ENCODE peak calls at places on chromosome 6, in eight cellular contexts. S is astrocyte of the spinal cord, J is fibroblast of the aortic adventitia, V is left ventricle myocardium inferior, T is heart right ventricle, K is mucosa of descending colon, M is GM12865, G is adrenal gland. L is an unnamed sample.

GRCh38 chr6:131678401-131678800 is 22.8 kb downstream of the OR2A4 start:
- DNase-seq in S (no peak), J (no peak), V (no peak), T (no peak), K (no peak), M (no peak), G (no peak), L (no peak)

GRCh38 chr6:81331526-81331925 is 421.0 kb downstream of the TENT5A start:
- DNase-seq in S (peak; percentile 28), J (peak; percentile 44), V (no peak), T (no peak), K (no peak), M (no peak), G (no peak), L (no peak)

GRCh38 chr6:169362501-169363121 is 109.0 kb upstream of the THBS2 start:
- DNase-seq in S (no peak), J (no peak), V (no peak), T (no peak), K (no peak), M (no peak), G (no peak), L (no peak)

GRCh38 chr6:108102965-108103364 is 28.4 kb upstream of the OSTM1 start:
- DNase-seq in S (no peak), J (no peak), V (no peak), T (no peak), K (no peak), M (no peak), G (no peak), L (no peak)

GRCh38 chr6:114167583-114168576 is 174.9 kb downstream of the HS3ST5 start:
- DNase-seq in S (no peak), J (no peak), V (no peak), T (no peak), K (no peak), M (no peak), G (no peak), L (no peak)

GRCh38 chr6:108163267-108163643 is 2.6 kb upstream of the NR2E1 start:
- DNase-seq in S (no peak), J (no peak), V (no peak), T (no peak), K (no peak), M (no peak), G (no peak), L (peak; percentile 52)

GRCh38 chr6:46849361-46849690 is 56.1 kb downstream of the MEP1A start:
- DNase-seq in S (peak; percentile 23), J (no peak), V (no peak), T (no peak), K (no peak), M (no peak), G (no peak), L (no peak)

GRCh38 chr6:19354181-19354580 is 483.0 kb upstream of the ID4 start:
- DNase-seq in S (no peak), J (no peak), V (no peak), T (no peak), K (no peak), M (no peak), G (no peak), L (no peak)

GRCh38 chr6:129890701-129891100 is 29.6 kb upstream of the TMEM244 start:
- DNase-seq in S (no peak), J (peak; percentile 9), V (no peak), T (no peak), K (no peak), M (no peak), G (no peak), L (no peak)

GRCh38 chr6:125310994-125311649 is 9.4 kb upstream of the HDDC2 start:
- DNase-seq in S (peak; percentile 73), J (peak; percentile 84), V (no peak), T (no peak), K (no peak), M (peak; percentile 60), G (peak; percentile 61), L (no peak)

GRCh38 chr6:137896647-137897046 is 29.6 kb downstream of the TNFAIP3 start:
- DNase-seq in S (no peak), J (no peak), V (no peak), T (no peak), K (no peak), M (no peak), G (no peak), L (no peak)

GRCh38 chr6:156167289-156168076 is 609.7 kb upstream of the ARID1B start:
- DNase-seq in S (peak; percentile 22), J (peak; percentile 59), V (no peak), T (peak; percentile 15), K (no peak), M (no peak), G (peak; percentile 55), L (no peak)

GRCh38 chr6:170178561-170179477 is 112.1 kb downstream of the DLL1 start:
- DNase-seq in S (peak; percentile 22), J (peak; percentile 69), V (peak; percentile 14), T (no peak), K (peak; percentile 60), M (no peak), G (peak; percentile 48), L (peak; percentile 65)

GRCh38 chr6:47044418-47044817 is 2.3 kb upstream of the ADGRF1 start:
- DNase-seq in S (peak; percentile 48), J (no peak), V (no peak), T (no peak), K (no peak), M (peak; percentile 4), G (no peak), L (peak; percentile 65)

GRCh38 chr6:151024597-151024996 is 159.1 kb downstream of the MTHFD1L start:
- DNase-seq in S (no peak), J (no peak), V (no peak), T (no peak), K (no peak), M (no peak), G (no peak), L (no peak)

GRCh38 chr6:1044040-1044836 is 267.7 kb upstream of the FOXQ1 start:
- DNase-seq in S (no peak), J (no peak), V (no peak), T (no peak), K (no peak), M (no peak), G (no peak), L (no peak)

GRCh38 chr6:169561665-169562064 is 140.2 kb downstream of the WDR27 start:
- DNase-seq in S (no peak), J (no peak), V (no peak), T (no peak), K (no peak), M (no peak), G (no peak), L (no peak)

GRCh38 chr6:158069800-158070195 is 88.1 kb downstream of the SYNJ2 start:
- DNase-seq in S (peak; percentile 67), J (peak; percentile 74), V (no peak), T (no peak), K (no peak), M (no peak), G (no peak), L (peak; percentile 36)

GRCh38 chr6:158068893-158069799 is 87.5 kb downstream of the SYNJ2 start:
- DNase-seq in S (peak; percentile 87), J (peak; percentile 67), V (no peak), T (no peak), K (peak; percentile 86), M (no peak), G (no peak), L (peak; percentile 41)

GRCh38 chr6:158068156-158068892 is 86.7 kb downstream of the SYNJ2 start:
- DNase-seq in S (no peak), J (no peak), V (no peak), T (no peak), K (no peak), M (no peak), G (no peak), L (no peak)

GRCh38 chr6:158066161-158066781 is 84.6 kb downstream of the SYNJ2 start:
- DNase-seq in S (no peak), J (no peak), V (no peak), T (no peak), K (no peak), M (no peak), G (no peak), L (no peak)

DNA sequence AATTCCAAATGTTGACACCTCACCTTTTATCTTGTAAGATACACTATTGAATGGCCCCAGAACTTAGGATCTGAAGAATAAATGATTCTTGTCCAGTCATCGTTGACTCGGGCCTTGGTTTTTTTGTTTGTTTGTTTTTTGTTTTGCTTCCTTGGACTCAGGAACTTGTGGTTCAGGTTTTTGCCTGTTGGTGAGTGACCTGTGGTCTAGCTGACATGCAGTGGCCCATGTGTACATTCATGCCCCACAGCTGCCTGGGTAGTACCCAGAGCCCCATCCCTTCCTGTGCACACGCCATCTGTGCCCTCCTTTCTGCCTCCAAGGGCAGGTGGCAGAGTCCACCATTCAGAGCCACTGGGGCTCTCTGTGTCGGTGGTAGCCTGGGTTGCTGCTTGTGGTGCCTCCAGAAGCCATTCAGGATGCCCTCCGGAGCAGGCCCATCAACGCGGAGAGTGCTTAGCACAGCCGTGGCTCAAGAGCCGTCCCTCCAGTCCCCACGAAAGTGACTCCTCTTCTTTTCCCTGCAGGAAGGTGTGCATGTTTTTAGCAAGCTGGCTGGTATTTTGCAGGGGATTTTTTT is 85.9 kb downstream of the SYNJ2 start:
- DNase-seq in S (no peak), J (no peak), V (no peak), T (no peak), K (no peak), M (no peak), G (no peak), L (no peak)
- TF ChIP-seq CTCF in S (no peak), J (no peak), V (no peak), T (no peak), K (no peak), M (no peak), G (no peak), L (no peak)

GRCh38 chr6:7999201-7999600 is 65.0 kb downstream of the BLOC1S5 start:
- DNase-seq in S (no peak), J (no peak), V (no peak), T (no peak), K (no peak), M (no peak), G (no peak), L (no peak)
- H3K4me3 ChIP-seq in S (no peak overlapping the region), J (no peak overlapping the region), V (no peak overlapping the region), T (no peak overlapping the region), K (no peak overlapping the region), M (no peak overlapping the region), G (no peak overlapping the region), L (no peak overlapping the region)

GRCh38 chr6:157905590-157906337 is 75.9 kb upstream of the SYNJ2 start:
- DNase-seq in S (no peak), J (no peak), V (no peak), T (no peak), K (no peak), M (no peak), G (no peak), L (no peak)
- TF ChIP-seq CTCF in S (no peak), J (peak; percentile 11), V (no peak), T (no peak), K (no peak), M (no peak), G (no peak), L (no peak)

DNA sequence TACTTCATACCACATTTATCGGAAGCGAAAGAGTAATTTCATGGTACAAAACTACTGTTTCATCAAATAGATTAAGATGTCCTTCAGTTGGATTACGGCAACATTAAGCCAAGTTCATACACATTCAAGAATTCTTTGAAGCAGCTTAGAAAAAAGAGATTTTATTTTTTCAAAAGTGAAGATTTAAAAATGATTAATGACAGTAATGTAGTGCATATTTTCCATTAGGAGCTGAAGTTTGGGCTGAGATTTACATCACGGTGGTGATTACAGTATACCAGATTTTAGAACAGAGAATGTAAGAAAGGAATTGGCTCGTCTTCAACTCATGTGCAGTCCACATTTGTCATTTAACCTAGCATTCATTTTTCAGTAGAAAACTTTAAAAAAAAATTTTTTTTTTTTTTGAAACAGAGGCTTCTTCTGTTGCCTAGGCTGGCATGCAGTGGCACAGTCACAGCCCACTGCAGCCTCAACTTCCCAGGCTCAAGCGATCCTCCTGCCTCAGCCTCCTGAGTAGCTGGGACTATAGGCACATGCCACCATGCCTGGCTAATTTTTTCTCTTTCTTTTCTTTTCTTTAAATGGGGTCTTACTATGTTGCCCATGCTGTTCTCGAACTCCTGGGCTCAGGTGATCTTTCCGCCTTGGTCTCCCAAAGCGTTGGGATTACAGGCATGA is 1.9 kb downstream of the SYNJ2 start:
- DNase-seq in S (peak; percentile 40), J (peak; percentile 50), V (no peak), T (no peak), K (no peak), M (no peak), G (no peak), L (no peak)
- H3K4me3 ChIP-seq in S (peak overlapping the region; percentile 78), J (peak overlapping the region; percentile 78), V (peak overlapping the region; percentile 92), T (no peak overlapping the region), K (no peak overlapping the region), M (no peak overlapping the region), G (no peak overlapping the region), L (no peak overlapping the region)